ENCODE peak calls at places on chromosomes 6 and 20, in seven cellular contexts. One of them, this sample, is unnamed.
A peak's percentile ranks its signal among the peaks of the same experiment; 100 is the strongest.

GRCh38 chr6:118902731-118903130 is 8.8 kb downstream of the ASF1A start:
- DNase-seq in A549: no peak
- DNase-seq in A673: no peak
- DNase-seq in hepatocyte: no peak
- DNase-seq in tibial artery: no peak
- DNase-seq in PC-3: no peak
- DNase-seq in body of pancreas: no peak
- DNase-seq in this sample: peak; percentile 20

GRCh38 chr6:151254451-151255081 is 14.8 kb downstream of the AKAP12 start:
- DNase-seq in A673: peak; percentile 73
- DNase-seq in A549: no peak
- DNase-seq in body of pancreas: no peak
- DNase-seq in hepatocyte: peak; percentile 14
- DNase-seq in tibial artery: no peak
- DNase-seq in PC-3: peak; percentile 48
- DNase-seq in this sample: peak; percentile 59

GRCh38 chr6:169961772-169962561 is 210.5 kb downstream of the ERMARD start:
- DNase-seq in A673: no peak
- DNase-seq in hepatocyte: peak; percentile 71
- DNase-seq in PC-3: no peak
- DNase-seq in body of pancreas: no peak
- DNase-seq in A549: no peak
- DNase-seq in tibial artery: peak; percentile 17
- DNase-seq in this sample: no peak

GRCh38 chr6:48213076-48213788 is 102.2 kb upstream of the PTCHD4 start:
- DNase-seq in A549: no peak
- DNase-seq in body of pancreas: no peak
- DNase-seq in PC-3: no peak
- DNase-seq in A673: no peak
- DNase-seq in tibial artery: no peak
- DNase-seq in hepatocyte: no peak
- DNase-seq in this sample: no peak

GRCh38 chr6:12929678-12930077 is 213.1 kb downstream of the PHACTR1 start:
- DNase-seq in hepatocyte: no peak
- DNase-seq in A673: no peak
- DNase-seq in tibial artery: no peak
- DNase-seq in PC-3: no peak
- DNase-seq in body of pancreas: no peak
- DNase-seq in A549: no peak
- DNase-seq in this sample: no peak

GRCh38 chr20:61436674-61437279 is 184.7 kb downstream of the CDH4 start:
- DNase-seq in PC-3: no peak
- DNase-seq in A549: no peak
- DNase-seq in A673: peak; percentile 99
- DNase-seq in hepatocyte: no peak
- DNase-seq in body of pancreas: no peak
- DNase-seq in tibial artery: no peak
- DNase-seq in this sample: no peak

GRCh38 chr6:118562959-118563358 is 14.9 kb downstream of the PLN start:
- DNase-seq in A549: no peak
- DNase-seq in tibial artery: no peak
- DNase-seq in A673: no peak
- DNase-seq in PC-3: no peak
- DNase-seq in hepatocyte: no peak
- DNase-seq in body of pancreas: no peak
- DNase-seq in this sample: no peak

GRCh38 chr20:43220612-43221011 is 30.9 kb upstream of the PTPRT start:
- DNase-seq in body of pancreas: no peak
- DNase-seq in tibial artery: no peak
- DNase-seq in A549: no peak
- DNase-seq in PC-3: no peak
- DNase-seq in A673: no peak
- DNase-seq in hepatocyte: no peak
- DNase-seq in this sample: no peak

GRCh38 chr20:23349338-23350006 is 1.1 kb upstream of the NXT1 start:
- DNase-seq in tibial artery: no peak
- DNase-seq in PC-3: peak; percentile 65
- DNase-seq in A673: no peak
- DNase-seq in body of pancreas: no peak
- DNase-seq in hepatocyte: no peak
- DNase-seq in A549: peak; percentile 68
- DNase-seq in this sample: no peak

GRCh38 chr20:32484221-32485125 is 100.7 kb downstream of the NOL4L start:
- DNase-seq in PC-3: peak; percentile 19
- DNase-seq in tibial artery: peak; percentile 49
- DNase-seq in A673: peak; percentile 21
- DNase-seq in hepatocyte: peak; percentile 77
- DNase-seq in A549: peak; percentile 35
- DNase-seq in body of pancreas: peak; percentile 50
- DNase-seq in this sample: no peak

GRCh38 chr6:65819152-65819551 is 112.1 kb upstream of the EYS start:
- DNase-seq in A673: no peak
- DNase-seq in tibial artery: no peak
- DNase-seq in PC-3: peak; percentile 77
- DNase-seq in hepatocyte: no peak
- DNase-seq in body of pancreas: no peak
- DNase-seq in A549: peak; percentile 25
- DNase-seq in this sample: no peak

GRCh38 chr6:141105481-141105880 is 1027.2 kb upstream of the GJE1 start:
- DNase-seq in body of pancreas: no peak
- DNase-seq in hepatocyte: no peak
- DNase-seq in A549: no peak
- DNase-seq in tibial artery: no peak
- DNase-seq in A673: peak; percentile 94
- DNase-seq in PC-3: no peak
- DNase-seq in this sample: peak; percentile 70

GRCh38 chr6:167130712-167131684 is 8.1 kb downstream of the CCR6 start:
- DNase-seq in A673: no peak
- DNase-seq in A549: no peak
- DNase-seq in tibial artery: no peak
- DNase-seq in body of pancreas: no peak
- DNase-seq in PC-3: no peak
- DNase-seq in hepatocyte: no peak
- DNase-seq in this sample: no peak

GRCh38 chr20:61850457-61850856 is 215.2 kb downstream of the TAF4 start:
- DNase-seq in hepatocyte: no peak
- DNase-seq in body of pancreas: no peak
- DNase-seq in A549: no peak
- DNase-seq in PC-3: no peak
- DNase-seq in A673: no peak
- DNase-seq in tibial artery: no peak
- DNase-seq in this sample: no peak

GRCh38 chr6:162907876-162908481 is 180.2 kb downstream of the PACRG start:
- DNase-seq in PC-3: peak; percentile 65
- DNase-seq in tibial artery: no peak
- DNase-seq in body of pancreas: no peak
- DNase-seq in A549: no peak
- DNase-seq in hepatocyte: no peak
- DNase-seq in A673: no peak
- DNase-seq in this sample: peak; percentile 32

GRCh38 chr6:26554669-26555504 is 16.7 kb downstream of the HMGN4 start:
- DNase-seq in A673: peak; percentile 86
- DNase-seq in PC-3: peak; percentile 76
- DNase-seq in body of pancreas: no peak
- DNase-seq in A549: no peak
- DNase-seq in tibial artery: no peak
- DNase-seq in hepatocyte: peak; percentile 62
- DNase-seq in this sample: peak; percentile 75

GRCh38 chr6:125232466-125232865 is 69.3 kb downstream of the HDDC2 start:
- DNase-seq in PC-3: no peak
- DNase-seq in tibial artery: no peak
- DNase-seq in A673: no peak
- DNase-seq in body of pancreas: no peak
- DNase-seq in hepatocyte: no peak
- DNase-seq in A549: no peak
- DNase-seq in this sample: no peak

GRCh38 chr6:43020847-43021246 is 576 bp upstream of the RRP36 start:
- DNase-seq in A549: no peak
- DNase-seq in tibial artery: no peak
- DNase-seq in body of pancreas: no peak
- DNase-seq in hepatocyte: no peak
- DNase-seq in PC-3: no peak
- DNase-seq in A673: peak; percentile 56
- DNase-seq in this sample: no peak

GRCh38 chr6:131844243-131844841 is 36.5 kb downstream of the ENPP1 start:
- DNase-seq in PC-3: peak; percentile 74
- DNase-seq in tibial artery: no peak
- DNase-seq in body of pancreas: no peak
- DNase-seq in hepatocyte: peak; percentile 61
- DNase-seq in A673: no peak
- DNase-seq in A549: no peak
- DNase-seq in this sample: no peak

GRCh38 chr6:113750148-113750547 is 107.0 kb upstream of the MARCKS start:
- DNase-seq in tibial artery: no peak
- DNase-seq in A673: no peak
- DNase-seq in PC-3: no peak
- DNase-seq in A549: no peak
- DNase-seq in hepatocyte: no peak
- DNase-seq in body of pancreas: no peak
- DNase-seq in this sample: no peak

GRCh38 chr20:49887251-49887827 is 28.0 kb downstream of the SPATA2 start:
- DNase-seq in PC-3: no peak
- DNase-seq in A549: no peak
- DNase-seq in body of pancreas: no peak
- DNase-seq in tibial artery: no peak
- DNase-seq in A673: no peak
- DNase-seq in hepatocyte: no peak
- DNase-seq in this sample: peak; percentile 16

GRCh38 chr20:53989977-53990376 is 80.4 kb downstream of the BCAS1 start:
- DNase-seq in tibial artery: no peak
- DNase-seq in A549: no peak
- DNase-seq in A673: no peak
- DNase-seq in body of pancreas: no peak
- DNase-seq in PC-3: no peak
- DNase-seq in hepatocyte: no peak
- DNase-seq in this sample: no peak

GRCh38 chr20:57522380-57522973 is 2.5 kb downstream of the CTCFL start:
- DNase-seq in hepatocyte: no peak
- DNase-seq in tibial artery: no peak
- DNase-seq in A673: no peak
- DNase-seq in body of pancreas: no peak
- DNase-seq in PC-3: no peak
- DNase-seq in A549: no peak
- DNase-seq in this sample: no peak

GRCh38 chr20:18663932-18664331 is 76.1 kb downstream of the DTD1 start:
- DNase-seq in body of pancreas: no peak
- DNase-seq in tibial artery: no peak
- DNase-seq in PC-3: peak; percentile 47
- DNase-seq in hepatocyte: no peak
- DNase-seq in A673: no peak
- DNase-seq in A549: no peak
- DNase-seq in this sample: no peak

GRCh38 chr6:126721581-126722145 is 381.7 kb downstream of the CENPW start:
- DNase-seq in tibial artery: no peak
- DNase-seq in body of pancreas: no peak
- DNase-seq in A549: no peak
- DNase-seq in A673: no peak
- DNase-seq in PC-3: peak; percentile 47
- DNase-seq in hepatocyte: peak; percentile 14
- DNase-seq in this sample: peak; percentile 87

DNA sequence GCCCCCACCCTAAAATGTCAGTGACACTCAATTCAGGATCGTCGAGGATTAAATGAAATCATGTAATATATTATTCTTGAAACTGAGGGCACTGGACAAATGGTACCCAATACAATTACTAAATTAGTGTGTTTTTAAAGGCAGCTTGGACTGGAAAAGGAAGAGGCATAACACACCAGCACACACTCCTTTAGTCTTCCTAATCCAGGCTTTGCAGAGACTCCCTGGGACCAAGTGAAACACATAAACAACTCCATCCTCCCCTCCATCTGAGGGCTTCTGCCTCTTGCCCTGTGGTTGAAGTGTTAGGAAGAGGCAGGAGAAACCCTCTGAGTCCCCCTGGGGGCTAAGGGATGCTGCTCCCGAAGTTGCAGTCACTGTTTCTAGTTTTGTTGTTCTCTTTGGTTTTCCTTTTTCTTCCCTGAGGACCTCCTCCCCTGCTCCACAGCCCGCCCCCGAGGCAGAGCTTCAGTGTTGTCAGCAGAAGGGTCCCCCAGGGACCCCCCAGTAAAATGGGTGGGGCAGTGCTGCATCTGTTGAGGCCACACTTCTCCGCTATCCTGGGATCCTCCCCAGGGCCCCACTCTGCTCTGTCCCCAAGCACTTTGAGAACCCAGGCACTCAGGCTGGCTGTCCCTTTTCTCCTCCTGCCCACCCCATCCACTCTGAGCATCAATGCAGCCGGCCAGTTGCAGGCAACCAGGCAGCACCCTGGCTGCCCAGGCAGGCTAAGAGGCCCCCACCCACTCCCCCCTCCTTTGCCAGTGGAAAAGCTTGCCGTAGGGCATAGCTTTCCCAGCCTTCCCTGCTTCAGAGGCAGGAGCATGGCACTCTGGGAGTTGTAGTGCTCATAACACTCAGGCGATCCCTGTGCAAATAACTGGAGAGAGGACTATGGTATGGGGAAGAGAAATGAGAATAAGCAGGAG is 5.9 kb downstream of the TMEM63B start:
- DNase-seq in A673: peak; percentile 80
- DNase-seq in A549: peak; percentile 35
- DNase-seq in PC-3: peak; percentile 60
- DNase-seq in hepatocyte: peak; percentile 81
- DNase-seq in tibial artery: peak; percentile 43
- DNase-seq in body of pancreas: no peak
- DNase-seq in this sample: no peak
- TF ChIP-seq CTCF in A673: no peak
- TF ChIP-seq CTCF in A549: no peak
- TF ChIP-seq CTCF in PC-3: no peak
- TF ChIP-seq CTCF in hepatocyte: peak; percentile 2
- TF ChIP-seq CTCF in tibial artery: no peak
- TF ChIP-seq CTCF in body of pancreas: no peak
- TF ChIP-seq CTCF in this sample: no peak

GRCh38 chr6:121897337-121897760 is 461.9 kb downstream of the GJA1 start:
- DNase-seq in PC-3: no peak
- DNase-seq in hepatocyte: no peak
- DNase-seq in body of pancreas: no peak
- DNase-seq in A549: no peak
- DNase-seq in A673: peak; percentile 25
- DNase-seq in tibial artery: no peak
- DNase-seq in this sample: no peak
- H3K27ac ChIP-seq in PC-3: no peak overlapping the region
- H3K27ac ChIP-seq in hepatocyte: no peak overlapping the region
- H3K27ac ChIP-seq in body of pancreas: no peak overlapping the region
- H3K27ac ChIP-seq in A549: no peak overlapping the region
- H3K27ac ChIP-seq in A673: no peak overlapping the region
- H3K27ac ChIP-seq in tibial artery: no peak overlapping the region
- H3K27ac ChIP-seq in this sample: no peak overlapping the region

GRCh38 chr6:52573295-52573694 is 3.6 kb downstream of the TRAM2 start:
- DNase-seq in body of pancreas: no peak
- DNase-seq in hepatocyte: no peak
- DNase-seq in PC-3: peak; percentile 29
- DNase-seq in A549: no peak
- DNase-seq in tibial artery: no peak
- DNase-seq in A673: no peak
- DNase-seq in this sample: no peak
- H3K4me3 ChIP-seq in body of pancreas: no peak overlapping the region
- H3K4me3 ChIP-seq in hepatocyte: no peak overlapping the region
- H3K4me3 ChIP-seq in PC-3: no peak overlapping the region
- H3K4me3 ChIP-seq in A549: no peak overlapping the region
- H3K4me3 ChIP-seq in tibial artery: peak overlapping the region; percentile 94
- H3K4me3 ChIP-seq in A673: no peak overlapping the region
- H3K4me3 ChIP-seq in this sample: peak overlapping the region; percentile 97

GRCh38 chr6:37021356-37022129 is 16.1 kb downstream of the FGD2 start:
- DNase-seq in body of pancreas: no peak
- DNase-seq in tibial artery: no peak
- DNase-seq in hepatocyte: peak; percentile 42
- DNase-seq in PC-3: peak; percentile 75
- DNase-seq in A673: peak; percentile 43
- DNase-seq in A549: no peak
- DNase-seq in this sample: peak; percentile 44
- TF ChIP-seq CTCF in body of pancreas: peak; percentile 17
- TF ChIP-seq CTCF in tibial artery: no peak
- TF ChIP-seq CTCF in hepatocyte: peak; percentile 47
- TF ChIP-seq CTCF in PC-3: peak; percentile 88
- TF ChIP-seq CTCF in A673: peak; percentile 58
- TF ChIP-seq CTCF in A549: peak; percentile 54
- TF ChIP-seq CTCF in this sample: peak; percentile 81